ENCODE peak calls at places on chromosomes 4 and X, in four cellular contexts. One of them, this sample, is unnamed.

GRCh38 chr4:88792268-88792781 is 94.7 kb upstream of the NAP1L5 start:
- DNase-seq in fibroblast of the conjunctiva: peak
- DNase-seq in activated T-cell treated with anti-CD3 and anti-CD28 coated beads, Interleukin-2, amount 50 U/mL, for 72 hours: no peak
- DNase-seq in AG20443: peak
- DNase-seq in this sample: no peak

GRCh38 chrX:53330331-53330730 is 48.9 kb upstream of the IQSEC2 start:
- DNase-seq in fibroblast of the conjunctiva: no peak
- DNase-seq in activated T-cell treated with anti-CD3 and anti-CD28 coated beads, Interleukin-2, amount 50 U/mL, for 72 hours: no peak
- DNase-seq in AG20443: no peak
- DNase-seq in this sample: no peak

GRCh38 chr4:4837316-4837715 is 22.1 kb upstream of the MSX1 start:
- DNase-seq in fibroblast of the conjunctiva: no peak
- DNase-seq in activated T-cell treated with anti-CD3 and anti-CD28 coated beads, Interleukin-2, amount 50 U/mL, for 72 hours: no peak
- DNase-seq in AG20443: peak
- DNase-seq in this sample: no peak

GRCh38 chr4:15809058-15809457 is 30.9 kb downstream of the CD38 start:
- DNase-seq in fibroblast of the conjunctiva: no peak
- DNase-seq in activated T-cell treated with anti-CD3 and anti-CD28 coated beads, Interleukin-2, amount 50 U/mL, for 72 hours: no peak
- DNase-seq in AG20443: no peak
- DNase-seq in this sample: peak

GRCh38 chr4:6840062-6840976 is 57.8 kb downstream of the KIAA0232 start:
- DNase-seq in fibroblast of the conjunctiva: peak
- DNase-seq in activated T-cell treated with anti-CD3 and anti-CD28 coated beads, Interleukin-2, amount 50 U/mL, for 72 hours: no peak
- DNase-seq in AG20443: peak
- DNase-seq in this sample: no peak

GRCh38 chr4:189022441-189023035 is 883.3 kb downstream of the TRIML1 start:
- DNase-seq in fibroblast of the conjunctiva: no peak
- DNase-seq in activated T-cell treated with anti-CD3 and anti-CD28 coated beads, Interleukin-2, amount 50 U/mL, for 72 hours: no peak
- DNase-seq in AG20443: no peak
- DNase-seq in this sample: no peak

GRCh38 chr4:187608001-187608421 is 387.6 kb upstream of the ZFP42 start:
- DNase-seq in fibroblast of the conjunctiva: peak
- DNase-seq in activated T-cell treated with anti-CD3 and anti-CD28 coated beads, Interleukin-2, amount 50 U/mL, for 72 hours: no peak
- DNase-seq in AG20443: peak
- DNase-seq in this sample: no peak

GRCh38 chr4:94642561-94642866 is 115.2 kb upstream of the BMPR1B start:
- DNase-seq in fibroblast of the conjunctiva: no peak
- DNase-seq in activated T-cell treated with anti-CD3 and anti-CD28 coated beads, Interleukin-2, amount 50 U/mL, for 72 hours: no peak
- DNase-seq in AG20443: no peak
- DNase-seq in this sample: no peak

GRCh38 chr4:140595065-140595464 is 26.3 kb upstream of the UCP1 start:
- DNase-seq in fibroblast of the conjunctiva: no peak
- DNase-seq in activated T-cell treated with anti-CD3 and anti-CD28 coated beads, Interleukin-2, amount 50 U/mL, for 72 hours: no peak
- DNase-seq in AG20443: peak
- DNase-seq in this sample: no peak

GRCh38 chrX:40976971-40977370 is 108.3 kb upstream of the USP9X start:
- DNase-seq in fibroblast of the conjunctiva: no peak
- DNase-seq in activated T-cell treated with anti-CD3 and anti-CD28 coated beads, Interleukin-2, amount 50 U/mL, for 72 hours: no peak
- DNase-seq in AG20443: no peak
- DNase-seq in this sample: no peak

This sample was measured in CD14-positive monocyte.